ENCODE peak calls at places on chromosomes 13 and 19, in seven cellular contexts. One of them, this sample, is unnamed. For H3K4me1, the result is how much of the 10 kb centered on the place peaks cover.

GRCh38 chr13:72505376-72505775 is 222.1 kb downstream of the MZT1 start:
- DNase-seq in aorta: no peak
- DNase-seq in A673: no peak
- DNase-seq in breast epithelium: no peak
- DNase-seq in astrocyte: peak
- DNase-seq in tibial nerve: no peak
- DNase-seq in neuronal stem cell: no peak
- DNase-seq in this sample: peak

GRCh38 chr13:40920826-40921225 is 98.3 kb downstream of the ELF1 start:
- DNase-seq in breast epithelium: no peak
- DNase-seq in astrocyte: peak
- DNase-seq in A673: no peak
- DNase-seq in aorta: no peak
- DNase-seq in neuronal stem cell: no peak
- DNase-seq in tibial nerve: no peak
- DNase-seq in this sample: no peak

GRCh38 chr13:112940236-112940635 is 28.8 kb upstream of the MCF2L start:
- DNase-seq in breast epithelium: no peak
- DNase-seq in astrocyte: no peak
- DNase-seq in neuronal stem cell: no peak
- DNase-seq in tibial nerve: no peak
- DNase-seq in aorta: no peak
- DNase-seq in A673: no peak
- DNase-seq in this sample: no peak

GRCh38 chr13:93549326-93549855 is 322.8 kb downstream of the GPC6 start:
- DNase-seq in astrocyte: peak
- DNase-seq in aorta: no peak
- DNase-seq in breast epithelium: no peak
- DNase-seq in A673: no peak
- DNase-seq in tibial nerve: no peak
- DNase-seq in neuronal stem cell: no peak
- DNase-seq in this sample: no peak

GRCh38 chr19:16769385-16769784 is 49.7 kb downstream of the NWD1 start:
- DNase-seq in A673: no peak
- DNase-seq in astrocyte: no peak
- DNase-seq in tibial nerve: no peak
- DNase-seq in neuronal stem cell: no peak
- DNase-seq in breast epithelium: no peak
- DNase-seq in aorta: no peak
- DNase-seq in this sample: no peak

GRCh38 chr19:30236006-30236405 is 136.2 kb upstream of the ZNF536 start:
- DNase-seq in neuronal stem cell: no peak
- DNase-seq in A673: no peak
- DNase-seq in aorta: no peak
- DNase-seq in tibial nerve: no peak
- DNase-seq in astrocyte: no peak
- DNase-seq in breast epithelium: no peak
- DNase-seq in this sample: no peak

GRCh38 chr13:77406644-77407440 is 79.9 kb upstream of the MYCBP2 start:
- DNase-seq in astrocyte: no peak
- DNase-seq in neuronal stem cell: no peak
- DNase-seq in aorta: no peak
- DNase-seq in A673: peak
- DNase-seq in tibial nerve: no peak
- DNase-seq in breast epithelium: no peak
- DNase-seq in this sample: no peak

GRCh38 chr13:114268344-114269280 is 12.8 kb upstream of the UPF3A start:
- DNase-seq in A673: peak
- DNase-seq in aorta: no peak
- DNase-seq in astrocyte: peak
- DNase-seq in breast epithelium: no peak
- DNase-seq in neuronal stem cell: no peak
- DNase-seq in tibial nerve: no peak
- DNase-seq in this sample: no peak

GRCh38 chr13:106376411-106377112 is 158.9 kb downstream of the EFNB2 start:
- DNase-seq in A673: peak
- DNase-seq in aorta: peak
- DNase-seq in breast epithelium: no peak
- DNase-seq in astrocyte: peak
- DNase-seq in neuronal stem cell: no peak
- DNase-seq in tibial nerve: no peak
- DNase-seq in this sample: peak

GRCh38 chr13:31756346-31756745 is 17.0 kb downstream of the RXFP2 start:
- DNase-seq in A673: no peak
- DNase-seq in tibial nerve: no peak
- DNase-seq in aorta: no peak
- DNase-seq in breast epithelium: no peak
- DNase-seq in neuronal stem cell: no peak
- DNase-seq in astrocyte: peak
- DNase-seq in this sample: no peak

GRCh38 chr19:13139633-13140311 is 10.4 kb downstream of the STX10 start:
- DNase-seq in aorta: no peak
- DNase-seq in astrocyte: no peak
- DNase-seq in breast epithelium: no peak
- DNase-seq in A673: no peak
- DNase-seq in neuronal stem cell: no peak
- DNase-seq in tibial nerve: no peak
- DNase-seq in this sample: no peak

GRCh38 chr19:18651300-18651699 is 14.5 kb downstream of the KLHL26 start:
- DNase-seq in neuronal stem cell: no peak
- DNase-seq in aorta: no peak
- DNase-seq in astrocyte: no peak
- DNase-seq in breast epithelium: no peak
- DNase-seq in A673: no peak
- DNase-seq in tibial nerve: no peak
- DNase-seq in this sample: no peak

GRCh38 chr13:36736119-36736726 is 62.4 kb downstream of the SERTM1 start:
- DNase-seq in aorta: peak
- DNase-seq in tibial nerve: peak
- DNase-seq in neuronal stem cell: peak
- DNase-seq in astrocyte: peak
- DNase-seq in breast epithelium: no peak
- DNase-seq in A673: peak
- DNase-seq in this sample: peak

GRCh38 chr13:61084983-61085382 is 330.7 kb downstream of the PCDH20 start:
- DNase-seq in A673: peak
- DNase-seq in neuronal stem cell: no peak
- DNase-seq in aorta: no peak
- DNase-seq in astrocyte: peak
- DNase-seq in breast epithelium: no peak
- DNase-seq in tibial nerve: no peak
- DNase-seq in this sample: no peak

GRCh38 chr19:47523473-47523872 is 8.6 kb upstream of the NAPA start:
- DNase-seq in tibial nerve: no peak
- DNase-seq in A673: no peak
- DNase-seq in neuronal stem cell: no peak
- DNase-seq in breast epithelium: no peak
- DNase-seq in astrocyte: no peak
- DNase-seq in aorta: no peak
- DNase-seq in this sample: no peak

GRCh38 chr13:111620586-111620985 is 300.1 kb downstream of the TEX29 start:
- DNase-seq in A673: no peak
- DNase-seq in aorta: no peak
- DNase-seq in breast epithelium: no peak
- DNase-seq in astrocyte: no peak
- DNase-seq in tibial nerve: no peak
- DNase-seq in neuronal stem cell: no peak
- DNase-seq in this sample: no peak

GRCh38 chr13:48220592-48221300 is 12.3 kb upstream of the ITM2B start:
- DNase-seq in breast epithelium: no peak
- DNase-seq in neuronal stem cell: no peak
- DNase-seq in tibial nerve: no peak
- DNase-seq in astrocyte: no peak
- DNase-seq in A673: no peak
- DNase-seq in aorta: no peak
- DNase-seq in this sample: no peak

GRCh38 chr13:45510671-45511070 is 45.9 kb downstream of the COG3 start:
- DNase-seq in neuronal stem cell: no peak
- DNase-seq in tibial nerve: no peak
- DNase-seq in aorta: no peak
- DNase-seq in A673: peak
- DNase-seq in breast epithelium: no peak
- DNase-seq in astrocyte: no peak
- DNase-seq in this sample: no peak

GRCh38 chr19:29269641-29270040 is 56.7 kb upstream of the UQCRFS1 start:
- DNase-seq in A673: no peak
- DNase-seq in aorta: no peak
- DNase-seq in astrocyte: no peak
- DNase-seq in breast epithelium: no peak
- DNase-seq in tibial nerve: no peak
- DNase-seq in neuronal stem cell: no peak
- DNase-seq in this sample: no peak

GRCh38 chr13:33219926-33220325 is 65.6 kb downstream of the STARD13 start:
- DNase-seq in breast epithelium: no peak
- DNase-seq in tibial nerve: no peak
- DNase-seq in aorta: no peak
- DNase-seq in neuronal stem cell: no peak
- DNase-seq in A673: no peak
- DNase-seq in astrocyte: no peak
- DNase-seq in this sample: no peak

GRCh38 chr13:33213797-33214196 is 71.8 kb downstream of the STARD13 start:
- DNase-seq in breast epithelium: no peak
- DNase-seq in astrocyte: peak
- DNase-seq in tibial nerve: no peak
- DNase-seq in A673: peak
- DNase-seq in aorta: no peak
- DNase-seq in neuronal stem cell: no peak
- DNase-seq in this sample: no peak

GRCh38 chr13:33218426-33218825 is 67.1 kb downstream of the STARD13 start:
- DNase-seq in neuronal stem cell: no peak
- DNase-seq in A673: no peak
- DNase-seq in aorta: no peak
- DNase-seq in breast epithelium: no peak
- DNase-seq in astrocyte: no peak
- DNase-seq in tibial nerve: no peak
- DNase-seq in this sample: no peak

GRCh38 chr13:33217256-33217655 is 68.3 kb downstream of the STARD13 start:
- DNase-seq in A673: no peak
- DNase-seq in breast epithelium: no peak
- DNase-seq in aorta: no peak
- DNase-seq in neuronal stem cell: no peak
- DNase-seq in astrocyte: no peak
- DNase-seq in tibial nerve: no peak
- DNase-seq in this sample: no peak

DNA sequence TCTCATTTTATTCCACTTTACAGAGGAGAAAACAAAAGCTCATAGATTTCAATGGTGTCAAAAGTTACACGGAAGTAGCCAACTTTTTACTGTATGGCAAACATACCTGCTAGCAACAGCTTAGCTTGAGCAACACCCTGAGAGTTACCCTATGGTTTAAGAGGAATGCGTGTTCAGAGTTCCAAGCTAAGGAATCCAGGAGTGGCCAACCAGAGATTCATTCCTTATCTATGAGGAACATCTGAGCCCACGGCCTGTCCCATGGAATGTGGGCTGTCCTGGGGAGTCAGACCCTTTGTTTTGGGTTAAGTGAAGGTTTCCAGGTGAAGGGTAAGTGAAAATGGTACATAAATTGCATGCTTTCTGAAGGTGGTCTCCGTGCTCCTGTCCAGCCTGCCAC is 67.5 kb downstream of the STARD13 start:
- DNase-seq in A673: no peak
- DNase-seq in neuronal stem cell: no peak
- DNase-seq in aorta: no peak
- DNase-seq in breast epithelium: no peak
- DNase-seq in astrocyte: peak
- DNase-seq in tibial nerve: no peak
- DNase-seq in this sample: no peak
- H3K4me1 ChIP-seq in A673: half or more
- H3K4me1 ChIP-seq in neuronal stem cell: under half
- H3K4me1 ChIP-seq in aorta: under half
- H3K4me1 ChIP-seq in breast epithelium: under half
- H3K4me1 ChIP-seq in astrocyte: under half
- H3K4me1 ChIP-seq in tibial nerve: under half
- H3K4me1 ChIP-seq in this sample: under half

GRCh38 chr19:39135701-39136100 is 10.1 kb downstream of the PAK4 start:
- DNase-seq in astrocyte: no peak
- DNase-seq in breast epithelium: no peak
- DNase-seq in A673: no peak
- DNase-seq in neuronal stem cell: no peak
- DNase-seq in aorta: no peak
- DNase-seq in tibial nerve: no peak
- DNase-seq in this sample: no peak

GRCh38 chr19:39131255-39131755 is 5.7 kb downstream of the PAK4 start:
- DNase-seq in A673: no peak
- DNase-seq in tibial nerve: no peak
- DNase-seq in breast epithelium: peak
- DNase-seq in neuronal stem cell: no peak
- DNase-seq in astrocyte: no peak
- DNase-seq in aorta: peak
- DNase-seq in this sample: no peak

GRCh38 chr19:39130337-39131254 is 5.0 kb downstream of the PAK4 start:
- DNase-seq in tibial nerve: no peak
- DNase-seq in astrocyte: no peak
- DNase-seq in breast epithelium: no peak
- DNase-seq in aorta: no peak
- DNase-seq in neuronal stem cell: no peak
- DNase-seq in A673: no peak
- DNase-seq in this sample: no peak

GRCh38 chr19:39133431-39134270 is 8.1 kb downstream of the PAK4 start:
- DNase-seq in A673: no peak
- DNase-seq in neuronal stem cell: no peak
- DNase-seq in breast epithelium: peak
- DNase-seq in tibial nerve: no peak
- DNase-seq in aorta: no peak
- DNase-seq in astrocyte: no peak
- DNase-seq in this sample: no peak

GRCh38 chr19:39132344-39132969 is 6.9 kb downstream of the PAK4 start:
- DNase-seq in neuronal stem cell: no peak
- DNase-seq in breast epithelium: no peak
- DNase-seq in astrocyte: no peak
- DNase-seq in A673: no peak
- DNase-seq in tibial nerve: no peak
- DNase-seq in aorta: no peak
- DNase-seq in this sample: no peak
- H3K4me1 ChIP-seq in neuronal stem cell: under half
- H3K4me1 ChIP-seq in breast epithelium: half or more
- H3K4me1 ChIP-seq in astrocyte: under half
- H3K4me1 ChIP-seq in A673: under half
- H3K4me1 ChIP-seq in tibial nerve: half or more
- H3K4me1 ChIP-seq in aorta: under half
- H3K4me1 ChIP-seq in this sample: under half

GRCh38 chr19:7421941-7422744 is 66.7 kb downstream of the PEX11G start:
- DNase-seq in astrocyte: no peak
- DNase-seq in breast epithelium: no peak
- DNase-seq in tibial nerve: no peak
- DNase-seq in aorta: no peak
- DNase-seq in neuronal stem cell: no peak
- DNase-seq in A673: no peak
- DNase-seq in this sample: no peak
- H3K4me1 ChIP-seq in astrocyte: under half
- H3K4me1 ChIP-seq in breast epithelium: under half
- H3K4me1 ChIP-seq in tibial nerve: under half
- H3K4me1 ChIP-seq in aorta: under half
- H3K4me1 ChIP-seq in neuronal stem cell: under half
- H3K4me1 ChIP-seq in A673: under half
- H3K4me1 ChIP-seq in this sample: under half

DNA sequence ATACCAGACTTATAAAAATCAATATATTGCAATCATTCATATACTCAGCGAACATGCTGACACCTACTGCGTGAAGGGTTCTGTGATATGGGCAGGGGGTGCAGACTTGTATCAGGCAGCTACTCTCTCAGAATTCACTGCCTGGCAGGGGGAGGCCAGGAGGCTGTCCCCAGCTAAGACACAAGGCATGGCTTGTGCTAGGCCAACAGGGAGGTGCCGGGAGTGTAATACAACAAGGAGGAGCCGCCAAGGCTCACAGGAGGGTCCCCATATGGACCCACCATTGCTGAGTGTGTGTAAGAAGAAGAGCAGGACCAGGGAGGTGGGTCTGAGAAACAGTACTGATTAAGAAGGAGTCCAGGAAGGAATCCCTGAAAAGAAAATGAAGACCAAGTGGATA is 97.2 kb downstream of the COL4A2 start:
- DNase-seq in breast epithelium: no peak
- DNase-seq in A673: no peak
- DNase-seq in astrocyte: no peak
- DNase-seq in aorta: no peak
- DNase-seq in neuronal stem cell: no peak
- DNase-seq in tibial nerve: no peak
- DNase-seq in this sample: no peak
- H3K4me1 ChIP-seq in breast epithelium: under half
- H3K4me1 ChIP-seq in A673: under half
- H3K4me1 ChIP-seq in astrocyte: half or more
- H3K4me1 ChIP-seq in aorta: under half
- H3K4me1 ChIP-seq in neuronal stem cell: under half
- H3K4me1 ChIP-seq in tibial nerve: under half
- H3K4me1 ChIP-seq in this sample: under half